ENCODE peak calls at places on chromosomes 3 and 15, in eight cellular contexts. Z is SJSA1; J is neural progenitor cell; V is cardiac muscle cell; U is heart left ventricle; X is tibial artery; L is suprapubic skin; D is CD8-positive, alpha-beta memory T cell. P is an unnamed sample.

GRCh38 chr3:159664011-159664410 is 324.6 kb upstream of the IL12A start:
- DNase-seq in L (no peak), D (no peak), V (no peak), X (no peak), U (no peak), Z (no peak), J (no peak), P (no peak)

GRCh38 chr15:89057506-89058133 is 30.6 kb upstream of the ABHD2 start:
- DNase-seq in D (peak; percentile 77), V (peak; percentile 76), X (peak; percentile 83), Z (peak; percentile 74), J (peak; percentile 82), U (peak; percentile 81), L (peak; percentile 90), P (peak; percentile 89)

GRCh38 chr3:44915702-44916438 is 41.5 kb downstream of the TGM4 start:
- DNase-seq in Z (no peak), V (no peak), X (no peak), D (no peak), U (no peak), J (peak; percentile 13), L (no peak), P (no peak)

GRCh38 chr15:83284563-83285283 is at the start of gene BNC1:
- DNase-seq in L (no peak), X (no peak), J (peak; percentile 67), U (peak; percentile 25), D (no peak), V (peak; percentile 17), Z (peak; percentile 64), P (no peak)

GRCh38 chr3:32082727-32083126 is 23.7 kb upstream of the GPD1L start:
- DNase-seq in U (no peak), Z (no peak), L (no peak), X (peak; percentile 24), V (no peak), J (no peak), D (no peak), P (no peak)

GRCh38 chr3:177300039-177300833 is 103.0 kb upstream of the TBL1XR1 start:
- DNase-seq in J (peak; percentile 14), Z (no peak), U (peak; percentile 52), L (no peak), V (no peak), X (peak; percentile 36), D (no peak), P (no peak)

GRCh38 chr3:45599424-45599886 is 4.9 kb downstream of the LIMD1 start:
- DNase-seq in Z (no peak), X (no peak), L (no peak), D (no peak), U (peak; percentile 79), V (no peak), J (no peak), P (no peak)

GRCh38 chr3:84958495-84959469 is at the start of gene CADM2:
- DNase-seq in X (peak; percentile 90), Z (peak; percentile 11), D (peak; percentile 51), J (peak; percentile 97), U (peak; percentile 89), V (peak; percentile 95), L (peak; percentile 92), P (peak; percentile 94)

GRCh38 chr3:116338713-116339112 is 106.6 kb downstream of the LSAMP start:
- DNase-seq in V (no peak), Z (no peak), X (no peak), J (peak; percentile 73), U (no peak), L (no peak), D (no peak), P (no peak)

GRCh38 chr3:178381555-178381954 is 154.7 kb upstream of the KCNMB2 start:
- DNase-seq in U (no peak), L (no peak), D (no peak), X (no peak), J (no peak), Z (no peak), V (no peak), P (no peak)

GRCh38 chr3:42228796-42229195 is 37.2 kb downstream of the CCK start:
- DNase-seq in U (no peak), X (no peak), Z (no peak), V (no peak), D (no peak), J (no peak), L (no peak), P (no peak)

GRCh38 chr15:100731259-100732156 is 129.1 kb downstream of the ASB7 start:
- DNase-seq in X (no peak), L (no peak), U (no peak), Z (no peak), V (no peak), J (no peak), D (no peak), P (no peak)

GRCh38 chr3:135760581-135760980 is 204.9 kb upstream of the PPP2R3A start:
- DNase-seq in D (no peak), U (no peak), J (no peak), X (no peak), L (no peak), Z (no peak), V (no peak), P (no peak)

GRCh38 chr3:110526732-110527727 is 544.6 kb upstream of the NECTIN3 start:
- DNase-seq in D (no peak), Z (peak; percentile 76), L (no peak), V (no peak), X (no peak), J (peak; percentile 10), U (no peak), P (no peak)

GRCh38 chr3:169940486-169941181 is 26.0 kb upstream of the SEC62 start:
- DNase-seq in D (no peak), U (no peak), V (no peak), L (no peak), X (no peak), J (no peak), Z (no peak), P (no peak)

GRCh38 chr15:86802244-86802643 is 722.6 kb downstream of the AGBL1 start:
- DNase-seq in U (no peak), V (no peak), L (no peak), Z (no peak), J (no peak), X (no peak), D (no peak), P (no peak)

GRCh38 chr3:106086636-106087035 is 217.8 kb upstream of the CBLB start:
- DNase-seq in Z (no peak), U (no peak), J (no peak), V (no peak), D (no peak), X (no peak), L (no peak), P (no peak)

GRCh38 chr3:49745986-49746385 is 22.2 kb upstream of the GMPPB start:
- DNase-seq in D (no peak), Z (peak; percentile 52), J (no peak), L (no peak), X (no peak), V (no peak), U (no peak), P (no peak)

GRCh38 chr3:17195192-17195611 is 310.4 kb downstream of the PLCL2 start:
- DNase-seq in D (no peak), Z (no peak), V (no peak), U (no peak), L (no peak), X (no peak), J (peak; percentile 43), P (no peak)

GRCh38 chr3:157810924-157811718 is 295.1 kb downstream of the SHOX2 start:
- DNase-seq in Z (no peak), J (no peak), L (no peak), D (no peak), X (no peak), U (no peak), V (no peak), P (no peak)

GRCh38 chr3:101319531-101319930 is 844 bp downstream of the IMPG2 start:
- DNase-seq in D (no peak), U (no peak), J (peak; percentile 10), L (no peak), V (no peak), Z (no peak), X (no peak), P (no peak)
- H3K9me3 ChIP-seq in D (no peaks in the 10 kb centered on the region), U (no peaks in the 10 kb centered on the region), J (no peaks in the 10 kb centered on the region), L (no peaks in the 10 kb centered on the region), V (no peaks in the 10 kb centered on the region), Z (no peaks in the 10 kb centered on the region), X (no peaks in the 10 kb centered on the region), P (no peaks in the 10 kb centered on the region)

GRCh38 chr15:63668601-63669000 is 71.4 kb downstream of the FBXL22 start:
- DNase-seq in U (no peak), D (peak; percentile 45), X (no peak), Z (no peak), V (no peak), L (no peak), J (no peak), P (no peak)
- H3K4me3 ChIP-seq in U (no peak overlapping the region), D (peak overlapping the region; percentile 9), X (no peak overlapping the region), Z (no peak overlapping the region), V (no peak overlapping the region), L (no peak overlapping the region), J (no peak overlapping the region), P (no peak overlapping the region)

DNA sequence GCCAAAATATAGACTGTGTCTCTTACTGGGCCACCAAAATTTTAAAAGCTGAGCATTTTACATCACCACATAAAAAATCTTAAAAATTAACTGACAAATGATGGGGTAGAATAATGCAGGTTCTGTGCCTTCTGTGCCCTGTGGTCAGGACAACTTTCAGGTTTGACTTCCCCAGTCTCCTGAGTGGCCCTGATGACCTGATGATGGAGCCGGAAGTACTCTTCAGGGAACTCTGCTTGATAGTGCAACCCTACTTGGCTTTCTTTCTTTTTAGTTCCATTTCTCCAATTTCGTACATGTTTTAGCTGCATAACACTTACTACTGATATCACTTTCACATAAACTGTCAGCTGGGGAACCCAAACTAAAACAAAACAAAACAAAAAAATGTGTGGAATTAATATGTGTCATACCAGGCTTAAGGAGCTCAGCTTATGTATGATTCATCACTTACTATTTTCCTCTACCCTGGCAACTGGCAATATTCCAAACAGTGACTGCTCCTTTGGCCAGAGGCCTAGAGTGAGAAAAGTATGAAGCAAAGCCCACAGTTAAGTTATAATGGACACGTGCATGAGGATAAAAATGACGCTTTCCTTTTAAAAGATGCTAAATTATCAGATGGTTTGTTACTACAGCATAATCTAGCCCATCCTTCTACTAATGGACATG is 194.3 kb downstream of the BCHE start:
- DNase-seq in Z (peak; percentile 83), X (peak; percentile 45), D (no peak), J (no peak), V (no peak), U (no peak), L (no peak), P (peak; percentile 26)
- H3K27ac ChIP-seq in Z (peak overlapping the region; percentile 97), X (peak overlapping the region; percentile 35), D (no peak overlapping the region), J (no peak overlapping the region), V (no peak overlapping the region), U (no peak overlapping the region), L (no peak overlapping the region), P (peak overlapping the region; percentile 60)

DNA sequence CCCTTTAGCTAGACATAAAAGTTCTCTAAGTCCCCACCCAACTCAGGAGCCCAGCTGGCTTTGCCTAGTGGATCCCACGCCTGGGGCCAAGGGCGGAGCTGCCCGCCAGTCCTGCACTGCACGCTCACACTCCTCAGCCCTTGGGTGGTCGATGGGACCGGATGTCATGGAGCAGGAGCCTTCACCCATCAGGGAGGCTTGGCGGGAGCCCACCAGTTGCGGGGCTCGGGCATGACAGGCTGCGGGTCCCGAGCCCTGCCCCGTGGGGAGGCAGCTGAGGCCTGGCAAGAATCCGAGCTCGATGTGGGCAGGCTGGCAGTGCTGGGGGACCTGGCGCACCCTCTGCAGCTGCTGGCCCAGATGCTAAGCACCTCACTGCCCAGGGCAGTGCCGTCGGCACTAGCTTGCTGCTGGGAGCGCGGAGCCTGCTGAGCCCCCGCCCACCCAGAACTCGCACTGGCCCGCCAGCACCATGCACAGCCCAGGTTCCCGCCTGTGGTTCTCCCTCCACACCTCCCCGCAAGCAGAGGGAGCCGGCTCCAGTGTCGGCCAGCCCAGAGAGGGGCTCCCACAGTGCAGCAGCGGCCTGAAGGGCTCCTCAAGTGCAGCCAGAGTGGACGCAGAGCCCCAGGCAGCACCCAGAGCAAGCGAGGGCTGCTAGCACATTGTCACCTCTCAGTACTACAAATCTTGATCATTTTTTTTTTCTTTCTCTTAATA is 391.4 kb upstream of the NDN start:
- DNase-seq in Z (no peak), J (no peak), V (no peak), L (no peak), U (no peak), X (no peak), D (no peak), P (no peak)
- H3K9me3 ChIP-seq in Z (peaks cover 4% of the 10 kb centered on the region), J (peaks cover 4% of the 10 kb centered on the region), V (no peaks in the 10 kb centered on the region), L (peaks cover 12% of the 10 kb centered on the region), U (peaks cover 11% of the 10 kb centered on the region), X (no peaks in the 10 kb centered on the region), D (no peaks in the 10 kb centered on the region), P (peaks cover 9% of the 10 kb centered on the region)